ENCODE peak calls at places on chromosomes 7 and 10, in seven cellular contexts. A is HCT116, X is GM23248, I is neural progenitor cell, G is hepatocyte, T is SK-N-SH, D is PC-3. S is an unnamed sample.

GRCh38 chr7:8597565-8597964 is 164.2 kb downstream of the NXPH1 start:
- DNase-seq in A (no peak), X (no peak), T (no peak), I (no peak), D (no peak), G (no peak), S (no peak)

GRCh38 chr7:16675277-16675676 is 29.3 kb downstream of the BZW2 start:
- DNase-seq in T (no peak), I (no peak), D (no peak), A (no peak), X (no peak), G (no peak), S (no peak)

GRCh38 chr7:30683839-30684238 is 1.6 kb upstream of the CRHR2 start:
- DNase-seq in X (no peak), G (no peak), D (no peak), A (no peak), T (no peak), I (no peak), S (no peak)

GRCh38 chr10:25818751-25819150 is 115.3 kb upstream of the MYO3A start:
- DNase-seq in G (no peak), X (no peak), D (no peak), A (no peak), T (no peak), I (peak), S (no peak)

GRCh38 chr7:45080958-45081669 is 7.7 kb downstream of the NACAD start:
- DNase-seq in A (no peak), I (no peak), X (no peak), T (peak), D (no peak), G (no peak), S (no peak)

GRCh38 chr10:13105184-13105583 is 5.2 kb downstream of the OPTN start:
- DNase-seq in X (peak), G (no peak), I (no peak), D (no peak), A (no peak), T (no peak), S (no peak)

GRCh38 chr7:33744293-33744692 is 161.0 kb upstream of the BMPER start:
- DNase-seq in A (peak), I (peak), T (no peak), D (peak), G (peak), X (peak), S (peak)

GRCh38 chr7:132097550-132098134 is 478.6 kb downstream of the PLXNA4 start:
- DNase-seq in A (no peak), T (no peak), G (no peak), I (no peak), D (no peak), X (no peak), S (no peak)

GRCh38 chr7:33446551-33446950 is 317.2 kb downstream of the BBS9 start:
- DNase-seq in G (no peak), X (no peak), I (no peak), A (no peak), D (no peak), T (no peak), S (no peak)

GRCh38 chr7:155206286-155207020 is 91.2 kb upstream of the INSIG1 start:
- DNase-seq in G (no peak), X (peak), A (no peak), I (no peak), D (peak), T (no peak), S (peak)

GRCh38 chr10:30436200-30436599 is 2.2 kb downstream of the MAP3K8 start:
- DNase-seq in X (peak), I (peak), T (no peak), A (no peak), D (peak), G (peak), S (no peak)

GRCh38 chr7:7424151-7424873 is 111.4 kb downstream of the COL28A1 start:
- DNase-seq in I (peak), A (peak), D (peak), X (peak), G (peak), T (peak), S (peak)

GRCh38 chr7:115844857-115845256 is 185.7 kb downstream of the TFEC start:
- DNase-seq in G (no peak), T (no peak), I (no peak), X (peak), D (no peak), A (no peak), S (no peak)

GRCh38 chr7:117019786-117020604 is 66.7 kb downstream of the ST7 start:
- DNase-seq in D (peak), G (peak), I (peak), X (peak), T (peak), A (peak), S (no peak)

GRCh38 chr7:117021366-117021765 is 68.1 kb downstream of the ST7 start:
- DNase-seq in I (no peak), T (no peak), X (no peak), A (no peak), G (no peak), D (no peak), S (no peak)

GRCh38 chr7:117020605-117021002 is 67.3 kb downstream of the ST7 start:
- DNase-seq in G (no peak), X (no peak), I (peak), T (no peak), A (no peak), D (no peak), S (no peak)

GRCh38 chr7:117018713-117019112 is 65.4 kb downstream of the ST7 start:
- DNase-seq in I (no peak), A (no peak), X (no peak), G (no peak), D (no peak), T (no peak), S (no peak)

GRCh38 chr7:117019287-117019686 is 66.0 kb downstream of the ST7 start:
- DNase-seq in X (no peak), D (peak), T (no peak), A (peak), I (no peak), G (no peak), S (no peak)
- H3K4me2 ChIP-seq in X (no peak), D (peak), T (peak), A (peak), I (peak), G (peak), S (no peak)

DNA sequence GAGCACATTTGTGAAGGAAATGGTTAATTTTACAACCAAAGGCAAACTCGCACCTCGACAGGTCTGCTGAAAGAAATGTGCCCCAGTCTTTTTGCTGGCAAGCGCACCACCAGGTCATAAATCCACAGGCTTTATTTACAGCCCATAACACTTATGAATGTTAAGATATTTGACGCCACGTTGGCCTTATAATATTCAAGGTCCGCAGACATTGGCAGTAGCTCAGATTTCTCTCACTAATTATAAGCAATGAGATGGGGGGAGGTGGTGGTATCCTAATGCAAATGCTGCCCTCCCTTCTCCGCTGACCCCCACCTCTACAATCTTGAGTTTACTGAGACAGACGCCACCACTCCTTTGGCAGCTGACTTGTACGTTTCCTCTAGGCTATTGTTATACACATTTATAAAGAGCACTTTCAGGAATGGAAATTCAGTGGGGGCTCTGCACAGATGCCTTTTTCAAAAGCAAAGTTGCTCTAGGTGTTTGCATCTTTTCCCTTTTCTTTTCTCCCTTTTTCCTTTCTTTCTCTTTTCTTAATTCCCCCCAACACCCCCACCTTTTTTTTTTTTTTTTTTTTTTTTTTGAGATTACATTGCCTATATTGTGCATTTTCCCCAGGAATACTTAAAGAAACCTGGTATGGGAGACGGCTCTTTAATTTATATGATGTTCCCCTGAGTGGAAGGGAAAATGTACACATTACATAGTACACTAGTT is 6.7 kb downstream of the TCF7L2 start:
- DNase-seq in X (peak), I (peak), D (no peak), A (no peak), T (no peak), G (peak), S (no peak)
- H3K4me3 ChIP-seq in X (peak), I (peak), D (peak), A (peak), T (no peak), G (no peak), S (no peak)

GRCh38 chr10:72692897-72693598 is 1.1 kb downstream of the MCU start:
- DNase-seq in G (peak), A (no peak), T (no peak), X (peak), I (peak), D (peak), S (peak)

GRCh38 chr10:72692057-72692891 is at the start of gene MCU:
- DNase-seq in D (peak), I (peak), X (peak), T (peak), A (no peak), G (peak), S (peak)

GRCh38 chr10:72689660-72690059 is 2.3 kb upstream of the MCU start:
- DNase-seq in I (no peak), D (no peak), A (no peak), X (no peak), G (no peak), T (no peak), S (no peak)

GRCh38 chr10:72690071-72690755 is 1.7 kb upstream of the MCU start:
- DNase-seq in G (no peak), X (no peak), T (no peak), D (peak), I (peak), A (no peak), S (no peak)

DNA sequence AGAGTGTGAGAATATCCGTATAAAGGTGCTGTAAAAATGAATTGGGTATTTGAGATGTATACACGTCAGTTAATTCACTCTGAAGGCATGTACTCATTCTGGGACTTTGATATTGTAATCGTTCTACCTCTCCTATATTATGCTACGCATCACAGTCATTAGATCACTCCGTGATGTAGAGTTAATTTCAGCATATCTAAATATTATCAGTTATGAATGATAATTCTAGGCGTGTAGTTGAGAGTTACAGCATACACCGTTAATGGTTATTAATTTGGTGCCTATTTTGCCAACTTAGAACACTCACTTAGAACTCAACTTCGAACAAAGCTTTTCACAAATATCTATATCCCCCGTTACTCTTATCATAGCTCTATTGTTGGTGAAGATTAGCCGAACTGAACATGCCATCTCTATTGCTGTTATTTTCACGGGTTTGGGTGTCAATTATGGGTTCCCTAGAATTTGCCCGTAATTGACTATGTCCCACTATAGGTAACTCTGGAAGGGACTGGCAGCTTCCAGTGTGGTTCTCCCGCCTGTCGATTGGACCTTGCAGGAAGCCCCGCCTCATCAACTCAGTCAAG is 380 bp upstream of the MCU start:
- DNase-seq in I (no peak), D (no peak), T (no peak), X (no peak), G (no peak), A (peak), S (no peak)
- TF ChIP-seq EZH2phosphoT487 in I (no peak), D (no peak), T (no peak), X (no peak), G (no peak), A (no peak), S (no peak)

DNA sequence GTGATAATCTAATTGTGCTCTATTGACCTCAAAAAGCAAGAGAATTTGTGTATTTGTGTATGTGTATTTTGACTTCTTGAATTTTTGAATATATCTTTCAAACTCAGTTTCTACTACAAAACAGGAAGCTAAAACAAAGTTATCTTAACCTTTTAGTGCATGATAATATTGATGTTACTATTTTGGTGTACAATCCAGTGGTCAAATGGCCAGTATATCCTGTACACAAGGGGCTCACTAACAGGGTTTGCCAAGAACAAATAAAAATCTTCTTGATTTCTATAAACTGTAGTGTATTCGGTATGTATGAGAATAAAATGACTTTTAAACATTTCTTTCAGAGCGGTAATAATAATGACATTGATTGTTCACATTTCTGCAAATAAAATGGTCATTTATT is 69.6 kb downstream of the FOXP2 start:
- DNase-seq in G (no peak), I (no peak), D (no peak), T (no peak), X (no peak), A (no peak), S (no peak)
- H3K4me2 ChIP-seq in G (no peak), I (no peak), D (no peak), T (no peak), X (no peak), A (no peak), S (no peak)

DNA sequence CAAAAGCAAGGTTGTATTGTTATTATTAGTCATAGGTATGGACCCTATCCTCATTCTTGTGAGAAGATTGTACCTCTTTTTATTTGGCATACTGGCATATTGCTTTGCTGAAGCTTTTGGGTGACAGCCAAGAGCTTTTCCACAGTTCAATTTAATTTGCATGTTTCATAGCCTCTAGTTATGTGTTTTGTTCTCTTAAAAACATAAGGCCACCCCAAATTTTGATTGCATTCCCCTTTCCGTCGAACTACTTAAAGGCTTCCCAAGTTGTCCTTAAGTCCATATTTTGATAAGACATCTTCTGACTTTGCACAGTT is 1.6 kb downstream of the MCU start:
- DNase-seq in A (no peak), T (no peak), X (peak), I (no peak), G (no peak), D (no peak), S (no peak)
- H3K4me3 ChIP-seq in A (no peak), T (peak), X (peak), I (peak), G (peak), D (peak), S (peak)

GRCh38 chr10:92323079-92323478 is 32.1 kb downstream of the MARCHF5 start:
- DNase-seq in G (no peak), A (no peak), X (no peak), I (no peak), T (no peak), D (no peak), S (no peak)

GRCh38 chr10:92327445-92328433 is 36.8 kb downstream of the MARCHF5 start:
- DNase-seq in X (peak), I (no peak), D (no peak), G (no peak), T (no peak), A (no peak), S (no peak)

GRCh38 chr10:92328999-92329398 is 38.0 kb downstream of the MARCHF5 start:
- DNase-seq in A (peak), T (no peak), D (peak), I (no peak), X (no peak), G (no peak), S (no peak)
- TF ChIP-seq EZH2phosphoT487 in A (no peak), T (no peak), D (no peak), I (no peak), X (no peak), G (no peak), S (no peak)